ENCODE peak calls at places on chromosome 13, in eight cellular contexts. S is GM12865, O is cardiac muscle cell, A is tibial artery, F is aorta, P is heart right ventricle, M is heart left ventricle, X is cardiac fibroblast. H is an unnamed sample.

GRCh38 chr13:32471187-32471922 is 43.4 kb upstream of the N4BP2L1 start:
- DNase-seq in P (peak), M (peak), A (no peak), O (peak), X (peak), S (no peak), F (no peak), H (no peak)

GRCh38 chr13:26037302-26037701 is 14.5 kb downstream of the SHISA2 start:
- DNase-seq in X (peak), F (no peak), M (no peak), A (no peak), P (no peak), O (peak), S (peak), H (peak)

GRCh38 chr13:106133025-106133424 is 402.4 kb downstream of the EFNB2 start:
- DNase-seq in S (no peak), O (peak), P (no peak), A (no peak), X (peak), F (no peak), M (no peak), H (peak)

GRCh38 chr13:95530178-95530577 is 22.3 kb upstream of the CLDN10 start:
- DNase-seq in P (no peak), M (no peak), F (no peak), O (peak), S (no peak), X (peak), A (peak), H (peak)

GRCh38 chr13:42333613-42334328 is 61.8 kb downstream of the AKAP11 start:
- DNase-seq in X (peak), O (peak), S (peak), P (no peak), A (no peak), M (no peak), F (no peak), H (peak)

GRCh38 chr13:33224686-33225085 is 60.9 kb downstream of the STARD13 start:
- DNase-seq in X (peak), P (no peak), M (no peak), S (no peak), F (no peak), O (peak), A (no peak), H (no peak)

GRCh38 chr13:106172176-106172905 is 363.1 kb downstream of the EFNB2 start:
- DNase-seq in S (no peak), P (no peak), M (no peak), O (no peak), A (no peak), F (no peak), X (no peak), H (no peak)

GRCh38 chr13:38821753-38822551 is 135.1 kb downstream of the FREM2 start:
- DNase-seq in A (no peak), P (no peak), X (no peak), F (no peak), M (no peak), S (peak), O (no peak), H (peak)

GRCh38 chr13:33752631-33753030 is 65.3 kb upstream of the RFC3 start:
- DNase-seq in M (no peak), S (no peak), F (no peak), X (no peak), O (no peak), A (no peak), P (no peak), H (no peak)

GRCh38 chr13:28099396-28100148 is 804 bp downstream of the FLT3 start:
- DNase-seq in P (no peak), X (no peak), A (no peak), S (no peak), M (no peak), O (no peak), F (no peak), H (no peak)

GRCh38 chr13:113794764-113795173 is 35.7 kb downstream of the TMEM255B start:
- DNase-seq in X (no peak), S (no peak), F (peak), O (no peak), M (peak), A (no peak), P (no peak), H (no peak)

GRCh38 chr13:21735621-21736401 is 64.9 kb downstream of the FGF9 start:
- DNase-seq in A (no peak), S (no peak), M (peak), X (no peak), F (no peak), O (no peak), P (peak), H (no peak)

GRCh38 chr13:61770697-61771096 is 355.0 kb upstream of the PCDH20 start:
- DNase-seq in M (no peak), P (no peak), O (no peak), A (no peak), X (no peak), F (no peak), S (no peak), H (no peak)

GRCh38 chr13:28865312-28865711 is 45.2 kb downstream of the MTUS2 start:
- DNase-seq in O (no peak), P (no peak), M (no peak), S (no peak), X (no peak), A (no peak), F (no peak), H (no peak)

GRCh38 chr13:114143806-114144605 is 11.6 kb upstream of the RASA3 start:
- DNase-seq in O (no peak), P (no peak), F (peak), M (no peak), A (no peak), S (peak), X (no peak), H (no peak)

GRCh38 chr13:28339419-28339818 is 155.5 kb downstream of the FLT1 start:
- DNase-seq in A (no peak), F (no peak), X (no peak), M (no peak), P (no peak), O (no peak), S (no peak), H (no peak)

GRCh38 chr13:111327701-111328100 is 7.3 kb downstream of the TEX29 start:
- DNase-seq in F (no peak), M (no peak), O (no peak), P (no peak), S (no peak), X (no peak), A (no peak), H (no peak)

GRCh38 chr13:46010148-46010547 is 42.4 kb downstream of the ZC3H13 start:
- DNase-seq in M (no peak), S (no peak), O (no peak), F (no peak), X (peak), P (no peak), A (no peak), H (peak)

GRCh38 chr13:79541426-79542049 is 60.6 kb downstream of the NDFIP2 start:
- DNase-seq in F (no peak), A (no peak), P (no peak), S (peak), O (peak), M (no peak), X (peak), H (peak)

GRCh38 chr13:103291693-103292572 is 225.7 kb upstream of the SLC10A2 start:
- DNase-seq in P (no peak), A (no peak), F (no peak), X (no peak), O (no peak), S (no peak), M (no peak), H (no peak)

GRCh38 chr13:49214917-49215376 is 5.2 kb upstream of the MLNR start:
- DNase-seq in F (no peak), A (peak), S (peak), O (peak), M (peak), P (peak), X (peak), H (peak)

GRCh38 chr13:40648841-40649240 is 17.6 kb downstream of the FOXO1 start:
- DNase-seq in M (no peak), F (no peak), X (no peak), S (no peak), O (no peak), A (no peak), P (no peak), H (peak)
- H3K4me3 ChIP-seq in M (no peak), F (no peak), X (no peak), S (no peak), O (no peak), A (no peak), P (no peak), H (no peak)

GRCh38 chr13:97275265-97275664 is 53.1 kb downstream of the MBNL2 start:
- DNase-seq in P (no peak), O (peak), M (no peak), F (no peak), S (no peak), X (peak), A (no peak), H (peak)
- H3K4me3 ChIP-seq in P (no peak), O (no peak), M (no peak), F (no peak), S (no peak), X (no peak), A (no peak), H (no peak)

DNA sequence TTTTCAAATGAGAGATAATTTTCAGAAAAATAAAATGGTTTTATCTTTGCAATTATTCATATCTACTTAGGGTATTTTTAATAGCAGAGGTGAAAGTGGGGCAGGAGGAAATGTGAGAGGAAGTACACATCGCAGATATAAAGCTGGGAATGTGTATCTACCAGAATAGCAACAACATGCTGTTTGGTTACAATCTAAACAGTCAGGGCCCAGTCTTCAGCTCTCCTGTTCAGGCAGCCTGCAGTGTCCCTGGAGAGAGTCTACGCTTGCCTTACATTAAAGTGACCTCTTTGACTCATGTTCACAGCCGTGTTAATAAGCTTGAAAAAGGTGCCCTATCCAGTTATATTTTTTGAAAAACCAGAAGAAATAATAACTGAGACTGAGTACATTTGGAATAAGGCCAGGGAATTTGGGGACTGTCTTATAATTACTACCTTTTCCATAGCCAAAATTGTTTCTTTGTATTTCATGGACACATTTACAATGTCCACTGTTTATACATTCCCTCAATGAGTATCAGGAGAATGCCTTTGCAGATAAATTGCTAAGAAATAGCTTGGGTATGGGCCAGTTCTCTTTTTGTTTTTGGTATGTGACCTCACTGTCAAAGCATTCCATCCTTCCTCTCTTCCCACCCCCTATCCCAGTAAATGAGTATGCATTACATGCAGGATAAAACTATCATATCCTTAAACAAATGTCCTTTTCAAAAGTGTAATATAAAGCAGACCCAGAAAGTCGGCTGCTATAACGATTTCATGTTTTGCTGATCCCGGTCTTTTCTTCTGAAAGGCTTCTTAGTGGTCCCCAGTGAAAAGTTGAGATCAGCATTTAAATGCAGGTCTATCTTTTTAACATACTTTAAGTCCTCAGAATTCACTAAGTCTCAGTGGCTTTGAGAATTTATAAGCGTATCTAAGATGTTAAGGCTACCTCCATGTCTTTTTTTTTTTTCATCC is 82.6 kb downstream of the PCDH9 start:
- DNase-seq in A (no peak), S (no peak), P (no peak), F (no peak), X (peak), M (peak), O (peak), H (peak)
- H3K4me3 ChIP-seq in A (no peak), S (no peak), P (no peak), F (no peak), X (no peak), M (peak), O (no peak), H (no peak)

GRCh38 chr13:47332149-47332548 is 435.3 kb upstream of the HTR2A start:
- DNase-seq in X (peak), P (no peak), M (no peak), O (peak), F (no peak), S (no peak), A (no peak), H (no peak)
- H3K4me3 ChIP-seq in X (no peak), P (no peak), M (no peak), O (no peak), F (no peak), S (no peak), A (no peak), H (no peak)

GRCh38 chr13:51785592-51786424 is 18.2 kb downstream of the DHRS12 start:
- DNase-seq in F (peak), O (peak), S (no peak), M (peak), X (peak), P (peak), A (peak), H (no peak)
- H3K4me3 ChIP-seq in F (no peak), O (no peak), S (no peak), M (peak), X (no peak), P (no peak), A (no peak), H (no peak)

DNA sequence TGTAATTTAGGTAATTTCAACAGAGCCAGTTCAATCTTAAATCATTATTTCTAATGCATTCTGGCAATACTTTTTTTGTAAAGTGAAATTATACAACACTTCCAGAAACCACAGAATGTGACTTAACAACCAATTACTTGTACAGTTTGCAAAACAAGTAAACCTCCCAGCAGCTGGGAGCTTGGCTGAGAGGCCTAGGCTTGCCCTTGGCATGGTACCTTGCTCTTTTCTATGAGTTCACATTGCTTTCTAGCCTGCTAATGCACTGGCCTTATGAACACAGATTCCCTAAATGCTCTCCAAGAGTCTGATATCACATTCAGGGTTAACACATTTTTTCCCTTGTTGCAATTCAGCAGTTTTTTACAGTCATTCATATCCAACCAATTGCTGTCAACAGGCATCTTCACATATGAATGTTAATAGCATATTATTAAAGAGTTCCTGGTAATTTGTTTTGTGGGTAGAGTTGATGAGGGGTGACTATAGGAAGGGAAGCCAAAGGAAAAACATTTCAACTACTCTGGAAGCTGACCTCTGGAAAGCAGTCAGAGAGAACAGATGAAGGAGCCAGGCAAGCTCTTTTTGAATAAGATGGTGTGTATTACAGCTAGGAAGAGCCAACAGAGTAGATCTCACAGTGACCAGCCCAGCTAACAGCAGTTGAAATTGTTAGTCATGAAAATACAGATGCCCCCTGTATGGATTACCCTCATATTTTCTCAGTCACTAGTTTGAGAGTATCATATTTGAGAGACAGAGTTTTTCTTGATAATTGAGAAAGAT is 174.9 kb downstream of the ENOX1 start:
- DNase-seq in X (no peak), A (no peak), F (no peak), O (no peak), M (no peak), S (no peak), P (no peak), H (no peak)
- H3K4me3 ChIP-seq in X (no peak), A (no peak), F (no peak), O (no peak), M (no peak), S (no peak), P (no peak), H (no peak)

DNA sequence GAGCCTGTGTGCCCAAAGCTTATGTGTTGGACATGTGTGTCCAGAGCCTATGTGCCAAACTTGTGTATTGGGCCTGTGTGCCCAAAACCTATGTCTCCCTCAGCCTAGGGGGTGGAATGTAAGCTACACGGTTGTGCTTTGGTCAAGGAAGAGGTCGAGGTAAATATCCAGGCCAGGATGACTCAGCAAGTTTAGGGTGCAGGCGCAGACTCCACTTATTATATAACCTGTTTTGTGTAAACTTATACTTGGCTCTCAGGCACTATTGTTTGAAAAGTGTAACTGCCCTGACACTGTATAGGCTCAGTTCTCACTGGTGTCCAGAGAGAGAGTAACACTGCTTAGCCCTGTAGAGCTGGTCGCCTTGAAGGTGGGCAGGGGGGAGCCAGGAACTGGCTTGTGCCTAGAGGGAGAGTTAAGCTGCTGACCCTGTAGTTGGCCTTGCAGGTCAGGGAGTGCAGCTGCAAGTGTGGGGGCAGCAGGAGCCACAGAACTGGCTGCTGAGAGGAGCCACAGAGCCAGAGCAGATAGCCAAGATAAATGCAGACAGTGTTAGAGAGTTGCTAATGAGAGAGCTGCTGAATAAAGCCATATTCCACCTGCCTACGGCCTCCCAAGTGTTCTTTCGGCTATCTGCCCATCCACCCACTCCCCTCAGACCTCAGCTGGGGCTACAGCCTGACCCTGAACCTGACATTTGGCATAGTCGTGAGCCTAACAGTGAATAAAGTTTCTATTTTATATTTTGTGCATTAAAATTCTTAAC is 517.2 kb upstream of the SLITRK1 start:
- DNase-seq in P (no peak), O (no peak), F (no peak), M (no peak), X (no peak), A (no peak), S (no peak), H (no peak)
- H3K4me3 ChIP-seq in P (no peak), O (no peak), F (no peak), M (no peak), X (no peak), A (no peak), S (no peak), H (no peak)

H was measured in epithelial cell of esophagus.